ENCODE peak calls at places on chromosome 4, in ten cellular contexts. Y, M, T, G, U, O, Q, N, E and K are unnamed samples.
A peak's percentile ranks its signal among the peaks of the same experiment; 100 is the strongest.

GRCh38 chr4:180203349-180203748 is 2039.9 kb upstream of the TENM3 start:
- DNase-seq in Y (no peak), M (no peak), T (no peak), G (no peak), U (no peak), O (no peak), Q (no peak), N (no peak), E (no peak), K (no peak)

GRCh38 chr4:151097759-151098158 is 1.7 kb upstream of the RPS3A start:
- DNase-seq in Y (no peak), M (no peak), T (no peak), G (no peak), U (no peak), O (no peak), Q (no peak), N (no peak), E (no peak), K (no peak)

GRCh38 chr4:110854021-110854678 is 231.3 kb upstream of the PITX2 start:
- DNase-seq in Y (peak; percentile 3), M (no peak), T (peak; percentile 23), G (peak; percentile 84), U (no peak), O (no peak), Q (no peak), N (no peak), E (no peak), K (peak; percentile 92)

GRCh38 chr4:57499786-57500185 is 389.6 kb upstream of the IGFBP7 start:
- DNase-seq in Y (peak; percentile 24), M (no peak), T (no peak), G (no peak), U (no peak), O (no peak), Q (no peak), N (no peak), E (no peak), K (peak; percentile 24)

GRCh38 chr4:151537726-151538125 is 128.8 kb downstream of the FHIP1A start:
- DNase-seq in Y (no peak), M (no peak), T (no peak), G (peak; percentile 86), U (no peak), O (no peak), Q (no peak), N (no peak), E (peak; percentile 16), K (no peak)

GRCh38 chr4:166128452-166128851 is 255.4 kb downstream of the TLL1 start:
- DNase-seq in Y (peak; percentile 11), M (no peak), T (peak; percentile 83), G (peak; percentile 56), U (no peak), O (no peak), Q (no peak), N (no peak), E (no peak), K (no peak)

GRCh38 chr4:77931452-77932135 is 69.0 kb downstream of the MRPL1 start:
- DNase-seq in Y (peak; percentile 23), M (no peak), T (peak; percentile 96), G (peak; percentile 74), U (no peak), O (no peak), Q (no peak), N (no peak), E (no peak), K (no peak)

GRCh38 chr4:102219143-102219542 is 126.1 kb downstream of the SLC39A8 start:
- DNase-seq in Y (no peak), M (no peak), T (no peak), G (no peak), U (peak; percentile 3), O (no peak), Q (no peak), N (no peak), E (no peak), K (no peak)

GRCh38 chr4:139988863-139989765 is 164.9 kb downstream of the MAML3 start:
- DNase-seq in Y (peak; percentile 90), M (no peak), T (peak; percentile 99), G (peak; percentile 90), U (no peak), O (no peak), Q (no peak), N (peak; percentile 75), E (peak; percentile 75), K (peak; percentile 89)